ENCODE peak calls at places on chromosomes 2 and 18, in nine cellular contexts. One of them, this sample, is unnamed.

GRCh38 chr2:96763511-96764252 is 3.0 kb downstream of the CNNM4 start:
- DNase-seq in M059J: no peak
- DNase-seq in mesenteric fat pad: no peak
- DNase-seq in HFF-Myc: no peak
- DNase-seq in aorta: no peak
- DNase-seq in GM10248: peak; percentile 62
- DNase-seq in NCI-H1417: peak; percentile 24
- DNase-seq in EL: peak; percentile 34
- DNase-seq in stimulated activated naive CD8-positive, alpha-beta T cell treated with anti-CD3 and anti-CD28 coated beads, Interleukin-15, amount 100 ng/mL, for 72 hours: no peak
- DNase-seq in this sample: peak; percentile 36

GRCh38 chr2:14909795-14910194 is 277.3 kb downstream of the LRATD1 start:
- DNase-seq in M059J: no peak
- DNase-seq in mesenteric fat pad: no peak
- DNase-seq in HFF-Myc: no peak
- DNase-seq in aorta: no peak
- DNase-seq in GM10248: no peak
- DNase-seq in NCI-H1417: peak; percentile 38
- DNase-seq in EL: no peak
- DNase-seq in stimulated activated naive CD8-positive, alpha-beta T cell treated with anti-CD3 and anti-CD28 coated beads, Interleukin-15, amount 100 ng/mL, for 72 hours: no peak
- DNase-seq in this sample: no peak

GRCh38 chr2:237857791-237858190 is 1.6 kb upstream of the RAMP1 start:
- DNase-seq in M059J: no peak
- DNase-seq in mesenteric fat pad: no peak
- DNase-seq in HFF-Myc: no peak
- DNase-seq in aorta: no peak
- DNase-seq in GM10248: no peak
- DNase-seq in NCI-H1417: no peak
- DNase-seq in EL: no peak
- DNase-seq in stimulated activated naive CD8-positive, alpha-beta T cell treated with anti-CD3 and anti-CD28 coated beads, Interleukin-15, amount 100 ng/mL, for 72 hours: no peak
- DNase-seq in this sample: no peak

GRCh38 chr18:50715919-50716318 is 103.9 kb downstream of the MRO start:
- DNase-seq in M059J: no peak
- DNase-seq in mesenteric fat pad: no peak
- DNase-seq in HFF-Myc: no peak
- DNase-seq in aorta: no peak
- DNase-seq in GM10248: no peak
- DNase-seq in NCI-H1417: no peak
- DNase-seq in EL: peak; percentile 24
- DNase-seq in stimulated activated naive CD8-positive, alpha-beta T cell treated with anti-CD3 and anti-CD28 coated beads, Interleukin-15, amount 100 ng/mL, for 72 hours: no peak
- DNase-seq in this sample: no peak

GRCh38 chr2:153287109-153287801 is 191.3 kb downstream of the RPRM start:
- DNase-seq in M059J: peak; percentile 3
- DNase-seq in mesenteric fat pad: no peak
- DNase-seq in HFF-Myc: no peak
- DNase-seq in aorta: no peak
- DNase-seq in GM10248: no peak
- DNase-seq in NCI-H1417: no peak
- DNase-seq in EL: no peak
- DNase-seq in stimulated activated naive CD8-positive, alpha-beta T cell treated with anti-CD3 and anti-CD28 coated beads, Interleukin-15, amount 100 ng/mL, for 72 hours: peak; percentile 25
- DNase-seq in this sample: no peak

GRCh38 chr2:54572636-54573531 is 116.8 kb downstream of the SPTBN1 start:
- DNase-seq in M059J: peak; percentile 81
- DNase-seq in mesenteric fat pad: no peak
- DNase-seq in HFF-Myc: no peak
- DNase-seq in aorta: peak; percentile 75
- DNase-seq in GM10248: no peak
- DNase-seq in NCI-H1417: no peak
- DNase-seq in EL: peak; percentile 86
- DNase-seq in stimulated activated naive CD8-positive, alpha-beta T cell treated with anti-CD3 and anti-CD28 coated beads, Interleukin-15, amount 100 ng/mL, for 72 hours: peak; percentile 64
- DNase-seq in this sample: no peak

GRCh38 chr2:183898641-183899040 is 699.7 kb upstream of the ZNF804A start:
- DNase-seq in M059J: no peak
- DNase-seq in mesenteric fat pad: no peak
- DNase-seq in HFF-Myc: no peak
- DNase-seq in aorta: no peak
- DNase-seq in GM10248: no peak
- DNase-seq in NCI-H1417: no peak
- DNase-seq in EL: no peak
- DNase-seq in stimulated activated naive CD8-positive, alpha-beta T cell treated with anti-CD3 and anti-CD28 coated beads, Interleukin-15, amount 100 ng/mL, for 72 hours: no peak
- DNase-seq in this sample: no peak

GRCh38 chr2:85648619-85649018 is 19.4 kb downstream of the SFTPB start:
- DNase-seq in M059J: peak; percentile 48
- DNase-seq in mesenteric fat pad: no peak
- DNase-seq in HFF-Myc: no peak
- DNase-seq in aorta: no peak
- DNase-seq in GM10248: no peak
- DNase-seq in NCI-H1417: no peak
- DNase-seq in EL: peak; percentile 64
- DNase-seq in stimulated activated naive CD8-positive, alpha-beta T cell treated with anti-CD3 and anti-CD28 coated beads, Interleukin-15, amount 100 ng/mL, for 72 hours: no peak
- DNase-seq in this sample: no peak

GRCh38 chr2:100630473-100630977 is 67.7 kb downstream of the PDCL3 start:
- DNase-seq in M059J: no peak
- DNase-seq in mesenteric fat pad: peak; percentile 60
- DNase-seq in HFF-Myc: no peak
- DNase-seq in aorta: no peak
- DNase-seq in GM10248: no peak
- DNase-seq in NCI-H1417: no peak
- DNase-seq in EL: no peak
- DNase-seq in stimulated activated naive CD8-positive, alpha-beta T cell treated with anti-CD3 and anti-CD28 coated beads, Interleukin-15, amount 100 ng/mL, for 72 hours: peak; percentile 48
- DNase-seq in this sample: no peak

GRCh38 chr18:26206488-26206887 is 19.8 kb upstream of the TAF4B start:
- DNase-seq in M059J: no peak
- DNase-seq in mesenteric fat pad: no peak
- DNase-seq in HFF-Myc: no peak
- DNase-seq in aorta: no peak
- DNase-seq in GM10248: no peak
- DNase-seq in NCI-H1417: no peak
- DNase-seq in EL: no peak
- DNase-seq in stimulated activated naive CD8-positive, alpha-beta T cell treated with anti-CD3 and anti-CD28 coated beads, Interleukin-15, amount 100 ng/mL, for 72 hours: no peak
- DNase-seq in this sample: no peak

GRCh38 chr18:1928711-1929110 is 642.6 kb downstream of the METTL4 start:
- DNase-seq in M059J: no peak
- DNase-seq in mesenteric fat pad: no peak
- DNase-seq in HFF-Myc: no peak
- DNase-seq in aorta: no peak
- DNase-seq in GM10248: no peak
- DNase-seq in NCI-H1417: no peak
- DNase-seq in EL: no peak
- DNase-seq in stimulated activated naive CD8-positive, alpha-beta T cell treated with anti-CD3 and anti-CD28 coated beads, Interleukin-15, amount 100 ng/mL, for 72 hours: no peak
- DNase-seq in this sample: no peak

GRCh38 chr2:236618370-236618769 is 48.7 kb downstream of the ACKR3 start:
- DNase-seq in M059J: no peak
- DNase-seq in mesenteric fat pad: no peak
- DNase-seq in HFF-Myc: no peak
- DNase-seq in aorta: no peak
- DNase-seq in GM10248: no peak
- DNase-seq in NCI-H1417: no peak
- DNase-seq in EL: no peak
- DNase-seq in stimulated activated naive CD8-positive, alpha-beta T cell treated with anti-CD3 and anti-CD28 coated beads, Interleukin-15, amount 100 ng/mL, for 72 hours: no peak
- DNase-seq in this sample: no peak

This sample was measured in NCI-H2171 treated with DMSO at 0.1 percent for 48 hours.